ENCODE peak calls at places on chromosomes 3 and 15, in six cellular contexts. K, Y, I, X, V and E are unnamed samples.

GRCh38 chr3:143533391-143533790 is 314.9 kb downstream of the SLC9A9 start:
- DNase-seq in V (no peak), Y (no peak), K (no peak), X (no peak), I (no peak), E (no peak)

GRCh38 chr3:157445897-157446296 is 9.2 kb downstream of the PTX3 start:
- DNase-seq in Y (peak), I (no peak), V (no peak), X (no peak), K (peak), E (no peak)

GRCh38 chr3:12752803-12753202 is 6.3 kb downstream of the TMEM40 start:
- DNase-seq in I (no peak), X (no peak), Y (peak), K (no peak), V (no peak), E (no peak)

GRCh38 chr3:127043041-127043641 is 60.2 kb downstream of the PLXNA1 start:
- DNase-seq in X (no peak), I (no peak), V (no peak), Y (no peak), K (no peak), E (no peak)

GRCh38 chr15:65738649-65739048 is 53.4 kb downstream of the DENND4A start:
- DNase-seq in K (no peak), V (no peak), Y (no peak), I (no peak), X (no peak), E (no peak)

GRCh38 chr3:129651316-129652202 is 45.1 kb upstream of the PLXND1 start:
- DNase-seq in I (peak), K (peak), X (peak), Y (peak), V (peak), E (no peak)

GRCh38 chr3:156311431-156311830 is 191.1 kb downstream of the KCNAB1 start:
- DNase-seq in X (no peak), I (no peak), Y (no peak), V (no peak), K (no peak), E (no peak)

GRCh38 chr3:79263423-79263822 is 504.4 kb downstream of the ROBO1 start:
- DNase-seq in X (no peak), Y (peak), K (peak), I (no peak), V (no peak), E (no peak)

GRCh38 chr3:177467268-177467985 is 270.1 kb upstream of the TBL1XR1 start:
- DNase-seq in Y (no peak), X (no peak), V (no peak), I (no peak), K (no peak), E (no peak)

GRCh38 chr3:185797993-185798830 is 26.6 kb downstream of the IGF2BP2 start:
- DNase-seq in I (no peak), Y (no peak), K (no peak), X (no peak), V (no peak), E (no peak)

GRCh38 chr3:186067360-186068242 is 41.3 kb downstream of the ETV5 start:
- DNase-seq in V (no peak), X (no peak), K (no peak), Y (no peak), I (no peak), E (no peak)

GRCh38 chr3:159848348-159849118 is 140.1 kb upstream of the IL12A start:
- DNase-seq in K (no peak), V (no peak), X (no peak), I (no peak), Y (peak), E (no peak)

GRCh38 chr15:31326729-31327673 is at the start of gene KLF13:
- DNase-seq in I (no peak), Y (peak), K (peak), V (peak), X (peak), E (no peak)

GRCh38 chr3:71990545-71990944 is 205.6 kb upstream of the PROK2 start:
- DNase-seq in I (no peak), X (no peak), K (no peak), Y (no peak), V (no peak), E (no peak)

GRCh38 chr15:62066663-62067447 is at the start of gene C2CD4A:
- DNase-seq in X (peak), I (no peak), V (peak), Y (peak), K (peak), E (peak)

GRCh38 chr3:133381346-133382109 is 18.3 kb upstream of the BFSP2 start:
- DNase-seq in X (no peak), Y (no peak), I (no peak), V (no peak), K (no peak), E (no peak)

GRCh38 chr15:88257311-88257901 is 867 bp upstream of the NTRK3 start:
- DNase-seq in Y (peak), K (no peak), X (no peak), I (no peak), V (no peak), E (no peak)
- H3K4me3 ChIP-seq in Y (peak), K (no peak), X (peak), I (no peak), V (peak), E (no peak)

GRCh38 chr3:165339753-165340152 is 143.6 kb upstream of the SLITRK3 start:
- DNase-seq in I (no peak), Y (peak), K (no peak), X (peak), V (no peak), E (peak)
- H3K4me3 ChIP-seq in I (no peak), Y (no peak), K (no peak), X (no peak), V (no peak), E (no peak)

GRCh38 chr3:149654188-149654601 is 3.6 kb downstream of the WWTR1 start:
- DNase-seq in I (no peak), X (peak), K (peak), Y (peak), V (no peak), E (no peak)
- H3K4me3 ChIP-seq in I (peak), X (peak), K (peak), Y (peak), V (peak), E (peak)

DNA sequence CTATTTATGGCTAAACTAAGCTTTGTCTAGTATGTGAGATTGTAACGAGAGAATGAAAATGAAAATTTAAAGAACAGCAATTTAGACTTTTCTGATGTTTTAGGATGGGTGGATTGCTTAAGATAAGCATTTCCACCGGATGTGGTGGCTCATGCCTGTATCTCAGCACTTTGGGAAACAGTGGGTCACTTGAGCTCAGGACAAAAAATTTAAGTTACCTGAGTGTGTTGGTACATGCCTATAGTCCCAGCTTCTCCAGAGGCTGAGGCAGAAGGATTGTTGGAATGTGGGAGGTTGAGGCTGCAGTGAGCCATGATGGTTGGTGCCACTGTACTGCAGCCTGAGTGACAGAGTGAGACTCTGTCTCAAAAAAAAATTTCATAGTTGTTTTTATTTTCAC is 3.4 kb downstream of the PPP4R2 start:
- DNase-seq in I (no peak), K (peak), V (no peak), X (no peak), Y (no peak), E (no peak)
- H3K4me3 ChIP-seq in I (no peak), K (peak), V (no peak), X (no peak), Y (peak), E (peak)

GRCh38 chr3:192482809-192483208 is 244.5 kb downstream of the FGF12 start:
- DNase-seq in X (peak), I (peak), V (no peak), Y (peak), K (no peak), E (no peak)
- H3K4me3 ChIP-seq in X (no peak), I (no peak), V (no peak), Y (peak), K (no peak), E (no peak)

GRCh38 chr15:41241251-41241964 is 10.3 kb downstream of the CHP1 start:
- DNase-seq in K (no peak), Y (no peak), X (no peak), V (no peak), I (no peak), E (no peak)
- H3K4me3 ChIP-seq in K (no peak), Y (no peak), X (no peak), V (no peak), I (no peak), E (no peak)